ENCODE peak calls at places on chromosomes 12 and 14, in seven cellular contexts. T is aorta; Q is effector memory CD4-positive, alpha-beta T cell; Y is CD4-positive, CD25-positive, alpha-beta regulatory T cell; P is MG63; W is cardiac muscle cell; E is colonic mucosa. K is an unnamed sample.

GRCh38 chr12:122090759-122091535 is 12.4 kb downstream of the MLXIP start:
- DNase-seq in T (no peak), Q (no peak), Y (no peak), P (no peak), W (peak; percentile 97), E (peak; percentile 45), K (no peak)

GRCh38 chr12:108962256-108962655 is 58.6 kb downstream of the SVOP start:
- DNase-seq in T (no peak), Q (no peak), Y (no peak), P (no peak), W (no peak), E (no peak), K (no peak)

GRCh38 chr12:104317538-104318210 is 14.1 kb downstream of the EID3 start:
- DNase-seq in T (no peak), Q (no peak), Y (no peak), P (no peak), W (no peak), E (no peak), K (no peak)

GRCh38 chr12:47349770-47350408 is 270.1 kb upstream of the AMIGO2 start:
- DNase-seq in T (no peak), Q (no peak), Y (no peak), P (no peak), W (peak; percentile 38), E (no peak), K (no peak)

GRCh38 chr14:101351146-101351545 is 210.1 kb upstream of the DIO3 start:
- DNase-seq in T (no peak), Q (no peak), Y (no peak), P (no peak), W (no peak), E (no peak), K (no peak)

GRCh38 chr12:59196989-59197388 is 276.7 kb upstream of the LRIG3 start:
- DNase-seq in T (no peak), Q (no peak), Y (no peak), P (no peak), W (no peak), E (no peak), K (no peak)

GRCh38 chr12:89697256-89697655 is 11.4 kb downstream of the ATP2B1 start:
- DNase-seq in T (no peak), Q (no peak), Y (no peak), P (no peak), W (no peak), E (no peak), K (no peak)

GRCh38 chr12:44369967-44370366 is 506.1 kb downstream of the NELL2 start:
- DNase-seq in T (no peak), Q (no peak), Y (no peak), P (no peak), W (no peak), E (no peak), K (no peak)

GRCh38 chr14:92978229-92979021 is 55.5 kb downstream of the CHGA start:
- DNase-seq in T (no peak), Q (no peak), Y (no peak), P (no peak), W (no peak), E (no peak), K (no peak)

GRCh38 chr14:79331820-79332219 is 879.5 kb downstream of the DIO2 start:
- DNase-seq in T (no peak), Q (no peak), Y (no peak), P (no peak), W (no peak), E (no peak), K (no peak)

GRCh38 chr14:79328863-79329262 is 882.4 kb downstream of the DIO2 start:
- DNase-seq in T (no peak), Q (no peak), Y (no peak), P (no peak), W (no peak), E (no peak), K (no peak)

GRCh38 chr14:79332504-79333197 is 878.7 kb downstream of the DIO2 start:
- DNase-seq in T (no peak), Q (no peak), Y (no peak), P (no peak), W (no peak), E (no peak), K (no peak)

GRCh38 chr14:79334272-79334671 is 877.0 kb downstream of the DIO2 start:
- DNase-seq in T (no peak), Q (no peak), Y (no peak), P (no peak), W (no peak), E (no peak), K (no peak)

DNA sequence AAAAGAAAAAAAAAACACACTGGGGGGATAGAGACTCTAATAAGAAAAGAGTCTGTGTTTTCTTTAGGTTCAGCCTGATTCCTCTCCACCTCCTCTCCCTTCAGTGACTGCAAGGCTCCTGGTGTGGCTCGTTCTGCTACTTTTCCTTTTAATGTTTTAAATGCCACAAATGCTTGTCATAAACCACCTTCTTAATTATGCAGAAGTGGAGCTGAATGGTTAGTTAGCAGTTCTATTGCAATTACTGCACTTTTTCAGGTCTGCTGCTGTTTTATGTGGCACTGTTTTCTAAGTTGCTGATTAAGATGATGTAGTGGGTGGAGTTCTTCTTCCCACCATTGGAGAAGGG is 878.1 kb downstream of the DIO2 start:
- DNase-seq in T (no peak), Q (no peak), Y (no peak), P (no peak), W (no peak), E (no peak), K (no peak)
- H3K9me3 ChIP-seq in T (no peaks in the 10 kb centered on the region), Q (no peaks in the 10 kb centered on the region), Y (no peaks in the 10 kb centered on the region), P (no peaks in the 10 kb centered on the region), W (no peaks in the 10 kb centered on the region), E (no peaks in the 10 kb centered on the region), K (no peaks in the 10 kb centered on the region)

DNA sequence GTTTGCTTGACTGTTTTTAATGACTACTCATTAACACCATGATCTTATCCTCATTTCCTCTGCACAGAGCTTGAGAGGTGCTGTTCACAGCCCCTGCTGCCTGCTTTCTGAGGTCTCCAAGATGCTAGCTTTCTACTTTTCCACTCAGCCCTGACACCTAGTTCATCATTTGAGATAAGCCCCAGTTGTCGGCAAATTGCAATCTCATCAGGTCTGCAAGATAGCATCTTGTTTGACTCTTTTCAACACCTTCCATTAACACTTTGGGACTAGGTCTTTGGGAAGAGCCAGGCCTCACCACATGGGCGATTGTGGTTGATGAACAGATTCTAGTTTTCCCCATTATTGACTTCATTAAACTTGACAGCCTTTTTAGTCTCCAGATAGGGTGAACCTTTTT is 904.8 kb downstream of the DIO2 start:
- DNase-seq in T (no peak), Q (no peak), Y (no peak), P (no peak), W (no peak), E (no peak), K (no peak)
- H3K9me3 ChIP-seq in T (peaks cover 1% of the 10 kb centered on the region), Q (no peaks in the 10 kb centered on the region), Y (no peaks in the 10 kb centered on the region), P (no peaks in the 10 kb centered on the region), W (no peaks in the 10 kb centered on the region), E (no peaks in the 10 kb centered on the region), K (no peaks in the 10 kb centered on the region)

DNA sequence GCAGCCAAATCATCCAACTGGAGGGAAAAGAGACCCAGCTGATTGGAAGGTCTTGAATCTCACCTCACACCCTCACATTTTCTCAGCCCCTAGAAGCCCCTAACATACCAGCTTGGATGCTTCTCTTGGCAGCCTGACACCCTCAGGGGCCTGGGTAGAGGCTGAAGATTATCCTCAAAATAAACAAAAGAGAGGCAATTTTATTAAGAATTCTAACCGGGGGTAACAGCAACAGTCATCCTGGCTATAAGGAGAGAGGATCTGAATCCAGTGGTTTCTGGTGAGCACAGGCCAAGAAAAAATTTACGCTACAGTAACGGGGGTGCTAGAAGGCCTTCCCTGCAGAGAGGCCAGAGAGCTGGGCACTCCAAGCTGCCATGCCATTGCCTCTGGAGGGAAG is 21.6 kb downstream of the KRT76 start:
- DNase-seq in T (no peak), Q (no peak), Y (no peak), P (no peak), W (no peak), E (no peak), K (no peak)
- H3K9me3 ChIP-seq in T (peaks cover 4% of the 10 kb centered on the region), Q (no peaks in the 10 kb centered on the region), Y (peaks cover 2% of the 10 kb centered on the region), P (no peaks in the 10 kb centered on the region), W (no peaks in the 10 kb centered on the region), E (no peaks in the 10 kb centered on the region), K (no peaks in the 10 kb centered on the region)

DNA sequence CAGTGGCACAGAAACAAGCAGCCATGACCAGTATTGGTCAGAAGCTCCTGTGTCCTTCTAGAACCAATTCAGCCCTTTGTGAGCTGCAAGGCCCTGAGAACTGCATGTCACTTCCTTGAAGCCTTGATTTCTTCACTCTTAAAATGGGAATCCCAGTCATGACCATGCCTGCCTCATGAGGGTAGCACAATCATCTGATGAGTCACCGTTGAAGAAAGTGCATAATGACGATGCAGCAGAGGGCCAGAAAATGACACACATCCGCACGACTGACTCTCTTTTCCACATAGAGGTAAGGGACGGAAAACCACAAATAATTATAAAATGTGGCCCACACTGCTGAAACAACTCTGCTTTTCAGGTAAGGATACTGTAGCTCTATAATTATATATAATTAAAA is 777.4 kb downstream of the BCL11B start:
- DNase-seq in T (no peak), Q (no peak), Y (no peak), P (no peak), W (no peak), E (no peak), K (no peak)
- H3K9me3 ChIP-seq in T (peaks cover 2% of the 10 kb centered on the region), Q (no peaks in the 10 kb centered on the region), Y (no peaks in the 10 kb centered on the region), P (no peaks in the 10 kb centered on the region), W (no peaks in the 10 kb centered on the region), E (no peaks in the 10 kb centered on the region), K (no peaks in the 10 kb centered on the region)

DNA sequence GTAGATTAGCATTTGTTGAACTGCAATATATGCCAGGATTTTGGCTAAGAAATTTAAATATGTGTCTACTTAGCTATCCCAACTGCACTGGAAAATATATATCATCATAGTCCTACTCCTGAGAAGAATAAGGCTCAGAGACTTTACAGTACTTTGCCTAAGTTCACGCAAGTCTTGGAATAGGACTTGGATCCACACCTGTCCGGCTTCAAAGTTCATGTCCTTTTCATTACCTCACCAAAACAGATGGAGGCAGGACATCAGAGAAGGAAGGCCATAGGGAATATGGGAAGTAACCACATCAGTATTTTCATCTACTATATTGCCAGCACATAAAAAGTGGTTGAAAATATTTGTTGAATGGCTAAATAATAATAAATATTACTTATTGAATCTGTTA is 358.5 kb downstream of the PRKD1 start:
- DNase-seq in T (no peak), Q (no peak), Y (no peak), P (no peak), W (no peak), E (no peak), K (no peak)
- H3K9me3 ChIP-seq in T (no peaks in the 10 kb centered on the region), Q (no peaks in the 10 kb centered on the region), Y (peaks cover 2% of the 10 kb centered on the region), P (peaks cover 3% of the 10 kb centered on the region), W (no peaks in the 10 kb centered on the region), E (no peaks in the 10 kb centered on the region), K (peaks cover 5% of the 10 kb centered on the region)

GRCh38 chr12:46064548-46064947 is 74.2 kb upstream of the SCAF11 start:
- DNase-seq in T (no peak), Q (no peak), Y (no peak), P (no peak), W (no peak), E (no peak), K (no peak)
- H3K9me3 ChIP-seq in T (no peaks in the 10 kb centered on the region), Q (no peaks in the 10 kb centered on the region), Y (no peaks in the 10 kb centered on the region), P (peaks cover 3% of the 10 kb centered on the region), W (no peaks in the 10 kb centered on the region), E (no peaks in the 10 kb centered on the region), K (no peaks in the 10 kb centered on the region)